ENCODE peak calls at places on chromosomes 2 and 18, in ten cellular contexts. One of them, this sample, is unnamed.

GRCh38 chr2:95275601-95276243 is 1.5 kb downstream of the PROM2 start:
- DNase-seq in cardiac muscle cell: no peak
- DNase-seq in mucosa of descending colon: peak
- DNase-seq in suprapubic skin: peak
- DNase-seq in psoas muscle: no peak
- DNase-seq in fibroblast of mammary gland: no peak
- DNase-seq in HL-60: no peak
- DNase-seq in fibroblast of pulmonary artery: no peak
- DNase-seq in IMR-90: no peak
- DNase-seq in left ventricle myocardium inferior: no peak
- DNase-seq in this sample: no peak

GRCh38 chr2:19764998-19765397 is 136.8 kb downstream of the TTC32 start:
- DNase-seq in suprapubic skin: no peak
- DNase-seq in IMR-90: peak
- DNase-seq in HL-60: no peak
- DNase-seq in left ventricle myocardium inferior: no peak
- DNase-seq in mucosa of descending colon: no peak
- DNase-seq in cardiac muscle cell: no peak
- DNase-seq in fibroblast of mammary gland: no peak
- DNase-seq in fibroblast of pulmonary artery: peak
- DNase-seq in psoas muscle: no peak
- DNase-seq in this sample: no peak

GRCh38 chr2:71559828-71560210 is 106.5 kb downstream of the DYSF start:
- DNase-seq in fibroblast of mammary gland: no peak
- DNase-seq in IMR-90: no peak
- DNase-seq in left ventricle myocardium inferior: no peak
- DNase-seq in mucosa of descending colon: no peak
- DNase-seq in suprapubic skin: no peak
- DNase-seq in psoas muscle: no peak
- DNase-seq in fibroblast of pulmonary artery: no peak
- DNase-seq in cardiac muscle cell: no peak
- DNase-seq in HL-60: no peak
- DNase-seq in this sample: no peak

GRCh38 chr2:22221006-22221405 is 1097.2 kb downstream of the TDRD15 start:
- DNase-seq in fibroblast of pulmonary artery: no peak
- DNase-seq in IMR-90: peak
- DNase-seq in suprapubic skin: no peak
- DNase-seq in psoas muscle: no peak
- DNase-seq in cardiac muscle cell: no peak
- DNase-seq in HL-60: peak
- DNase-seq in left ventricle myocardium inferior: no peak
- DNase-seq in fibroblast of mammary gland: no peak
- DNase-seq in mucosa of descending colon: no peak
- DNase-seq in this sample: no peak

GRCh38 chr2:122520212-122520611 is 764.8 kb downstream of the TSN start:
- DNase-seq in psoas muscle: no peak
- DNase-seq in mucosa of descending colon: peak
- DNase-seq in fibroblast of mammary gland: no peak
- DNase-seq in cardiac muscle cell: no peak
- DNase-seq in left ventricle myocardium inferior: no peak
- DNase-seq in IMR-90: no peak
- DNase-seq in fibroblast of pulmonary artery: no peak
- DNase-seq in HL-60: no peak
- DNase-seq in suprapubic skin: no peak
- DNase-seq in this sample: no peak

GRCh38 chr2:65309699-65310098 is 82.1 kb downstream of the ACTR2 start:
- DNase-seq in fibroblast of pulmonary artery: no peak
- DNase-seq in mucosa of descending colon: no peak
- DNase-seq in left ventricle myocardium inferior: no peak
- DNase-seq in IMR-90: no peak
- DNase-seq in HL-60: no peak
- DNase-seq in suprapubic skin: no peak
- DNase-seq in cardiac muscle cell: no peak
- DNase-seq in psoas muscle: no peak
- DNase-seq in fibroblast of mammary gland: no peak
- DNase-seq in this sample: no peak

GRCh38 chr2:10597956-10598355 is 91.8 kb downstream of the NOL10 start:
- DNase-seq in HL-60: no peak
- DNase-seq in fibroblast of pulmonary artery: no peak
- DNase-seq in mucosa of descending colon: no peak
- DNase-seq in IMR-90: no peak
- DNase-seq in suprapubic skin: no peak
- DNase-seq in cardiac muscle cell: no peak
- DNase-seq in psoas muscle: no peak
- DNase-seq in fibroblast of mammary gland: no peak
- DNase-seq in left ventricle myocardium inferior: no peak
- DNase-seq in this sample: peak

GRCh38 chr2:52613064-52613463 is 1154.5 kb upstream of the CHAC2 start:
- DNase-seq in left ventricle myocardium inferior: no peak
- DNase-seq in psoas muscle: no peak
- DNase-seq in fibroblast of mammary gland: no peak
- DNase-seq in mucosa of descending colon: no peak
- DNase-seq in IMR-90: no peak
- DNase-seq in suprapubic skin: no peak
- DNase-seq in fibroblast of pulmonary artery: no peak
- DNase-seq in HL-60: no peak
- DNase-seq in cardiac muscle cell: peak
- DNase-seq in this sample: no peak

GRCh38 chr2:4140284-4140962 is 437.0 kb downstream of the DCDC2C start:
- DNase-seq in cardiac muscle cell: peak
- DNase-seq in left ventricle myocardium inferior: no peak
- DNase-seq in IMR-90: no peak
- DNase-seq in mucosa of descending colon: no peak
- DNase-seq in fibroblast of mammary gland: no peak
- DNase-seq in suprapubic skin: no peak
- DNase-seq in HL-60: no peak
- DNase-seq in fibroblast of pulmonary artery: no peak
- DNase-seq in psoas muscle: no peak
- DNase-seq in this sample: no peak

GRCh38 chr2:44616616-44617266 is 255.0 kb downstream of the CAMKMT start:
- DNase-seq in HL-60: no peak
- DNase-seq in fibroblast of mammary gland: no peak
- DNase-seq in suprapubic skin: no peak
- DNase-seq in psoas muscle: no peak
- DNase-seq in fibroblast of pulmonary artery: no peak
- DNase-seq in mucosa of descending colon: no peak
- DNase-seq in left ventricle myocardium inferior: no peak
- DNase-seq in IMR-90: no peak
- DNase-seq in cardiac muscle cell: no peak
- DNase-seq in this sample: no peak

GRCh38 chr18:9546468-9546867 is 67.9 kb downstream of the PPP4R1 start:
- DNase-seq in IMR-90: no peak
- DNase-seq in mucosa of descending colon: no peak
- DNase-seq in cardiac muscle cell: no peak
- DNase-seq in fibroblast of pulmonary artery: no peak
- DNase-seq in fibroblast of mammary gland: no peak
- DNase-seq in psoas muscle: no peak
- DNase-seq in suprapubic skin: no peak
- DNase-seq in HL-60: no peak
- DNase-seq in left ventricle myocardium inferior: no peak
- DNase-seq in this sample: no peak

GRCh38 chr18:9550413-9550812 is 63.9 kb downstream of the PPP4R1 start:
- DNase-seq in psoas muscle: no peak
- DNase-seq in cardiac muscle cell: no peak
- DNase-seq in fibroblast of mammary gland: no peak
- DNase-seq in IMR-90: no peak
- DNase-seq in HL-60: no peak
- DNase-seq in left ventricle myocardium inferior: no peak
- DNase-seq in fibroblast of pulmonary artery: no peak
- DNase-seq in suprapubic skin: no peak
- DNase-seq in mucosa of descending colon: no peak
- DNase-seq in this sample: no peak

GRCh38 chr18:9552189-9552588 is 62.2 kb downstream of the PPP4R1 start:
- DNase-seq in fibroblast of pulmonary artery: peak
- DNase-seq in mucosa of descending colon: no peak
- DNase-seq in psoas muscle: no peak
- DNase-seq in fibroblast of mammary gland: peak
- DNase-seq in IMR-90: peak
- DNase-seq in suprapubic skin: no peak
- DNase-seq in HL-60: no peak
- DNase-seq in cardiac muscle cell: no peak
- DNase-seq in left ventricle myocardium inferior: no peak
- DNase-seq in this sample: no peak

GRCh38 chr18:9547767-9548166 is 66.6 kb downstream of the PPP4R1 start:
- DNase-seq in fibroblast of pulmonary artery: no peak
- DNase-seq in IMR-90: no peak
- DNase-seq in psoas muscle: no peak
- DNase-seq in mucosa of descending colon: no peak
- DNase-seq in left ventricle myocardium inferior: no peak
- DNase-seq in fibroblast of mammary gland: no peak
- DNase-seq in cardiac muscle cell: no peak
- DNase-seq in suprapubic skin: no peak
- DNase-seq in HL-60: no peak
- DNase-seq in this sample: no peak

GRCh38 chr18:9549405-9549804 is 65.0 kb downstream of the PPP4R1 start:
- DNase-seq in HL-60: no peak
- DNase-seq in cardiac muscle cell: no peak
- DNase-seq in fibroblast of pulmonary artery: no peak
- DNase-seq in left ventricle myocardium inferior: no peak
- DNase-seq in suprapubic skin: no peak
- DNase-seq in IMR-90: no peak
- DNase-seq in mucosa of descending colon: peak
- DNase-seq in psoas muscle: no peak
- DNase-seq in fibroblast of mammary gland: no peak
- DNase-seq in this sample: no peak
- TF ChIP-seq CTCF in HL-60: no peak
- TF ChIP-seq CTCF in cardiac muscle cell: no peak
- TF ChIP-seq CTCF in fibroblast of pulmonary artery: peak
- TF ChIP-seq CTCF in left ventricle myocardium inferior: peak
- TF ChIP-seq CTCF in suprapubic skin: no peak
- TF ChIP-seq CTCF in IMR-90: peak
- TF ChIP-seq CTCF in mucosa of descending colon: no peak
- TF ChIP-seq CTCF in psoas muscle: no peak
- TF ChIP-seq CTCF in fibroblast of mammary gland: peak
- TF ChIP-seq CTCF in this sample: peak

DNA sequence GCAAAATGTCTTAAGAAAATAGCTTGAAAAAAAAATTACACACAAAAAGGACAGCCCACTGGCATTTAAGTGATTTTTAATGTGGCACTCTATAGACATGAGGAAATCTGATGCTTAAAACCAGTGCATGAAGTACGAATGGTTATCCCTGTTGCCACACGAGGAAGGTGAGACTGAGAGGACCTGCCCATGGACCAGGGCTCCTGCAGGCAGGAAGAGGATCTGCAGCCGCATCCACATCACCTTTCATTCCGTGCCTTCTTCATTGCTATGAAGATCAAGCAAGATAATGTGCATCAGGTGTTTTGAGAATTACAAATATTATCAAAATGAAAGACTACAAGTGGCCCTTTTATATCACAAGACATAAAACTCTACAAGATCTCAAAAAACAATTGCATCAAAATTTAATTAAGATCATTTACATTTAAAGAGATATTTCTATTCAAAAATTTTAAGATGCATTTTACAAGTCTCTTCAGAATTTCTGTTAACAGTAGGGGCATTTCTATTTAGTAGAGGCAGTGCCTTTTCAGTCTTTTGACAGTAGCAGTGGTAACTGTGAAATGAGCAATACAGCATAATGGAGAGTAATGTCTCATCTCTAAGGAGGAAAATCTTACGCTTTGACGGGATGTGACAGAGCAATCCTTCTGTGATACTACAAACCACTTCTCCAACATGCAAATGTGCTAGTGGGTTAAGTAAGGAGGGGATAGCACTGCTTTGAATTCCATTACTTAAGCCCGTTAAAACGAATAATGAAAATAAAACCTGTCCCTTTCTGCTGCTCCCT is 83.4 kb downstream of the SLC5A7 start:
- DNase-seq in left ventricle myocardium inferior: no peak
- DNase-seq in suprapubic skin: no peak
- DNase-seq in psoas muscle: no peak
- DNase-seq in fibroblast of pulmonary artery: no peak
- DNase-seq in IMR-90: no peak
- DNase-seq in mucosa of descending colon: no peak
- DNase-seq in fibroblast of mammary gland: no peak
- DNase-seq in cardiac muscle cell: no peak
- DNase-seq in HL-60: no peak
- DNase-seq in this sample: no peak
- TF ChIP-seq CTCF in left ventricle myocardium inferior: no peak
- TF ChIP-seq CTCF in suprapubic skin: no peak
- TF ChIP-seq CTCF in psoas muscle: no peak
- TF ChIP-seq CTCF in fibroblast of pulmonary artery: no peak
- TF ChIP-seq CTCF in IMR-90: no peak
- TF ChIP-seq CTCF in mucosa of descending colon: no peak
- TF ChIP-seq CTCF in fibroblast of mammary gland: peak
- TF ChIP-seq CTCF in cardiac muscle cell: no peak
- TF ChIP-seq CTCF in HL-60: no peak
- TF ChIP-seq CTCF in this sample: peak

GRCh38 chr18:75109819-75110218 is 99.1 kb downstream of the PTGR3 start:
- DNase-seq in suprapubic skin: no peak
- DNase-seq in mucosa of descending colon: no peak
- DNase-seq in cardiac muscle cell: no peak
- DNase-seq in psoas muscle: no peak
- DNase-seq in HL-60: no peak
- DNase-seq in IMR-90: no peak
- DNase-seq in left ventricle myocardium inferior: no peak
- DNase-seq in fibroblast of mammary gland: no peak
- DNase-seq in fibroblast of pulmonary artery: no peak
- DNase-seq in this sample: no peak
- TF ChIP-seq CTCF in suprapubic skin: no peak
- TF ChIP-seq CTCF in mucosa of descending colon: no peak
- TF ChIP-seq CTCF in cardiac muscle cell: no peak
- TF ChIP-seq CTCF in psoas muscle: no peak
- TF ChIP-seq CTCF in HL-60: no peak
- TF ChIP-seq CTCF in IMR-90: no peak
- TF ChIP-seq CTCF in left ventricle myocardium inferior: no peak
- TF ChIP-seq CTCF in fibroblast of mammary gland: no peak
- TF ChIP-seq CTCF in fibroblast of pulmonary artery: no peak
- TF ChIP-seq CTCF in this sample: no peak

DNA sequence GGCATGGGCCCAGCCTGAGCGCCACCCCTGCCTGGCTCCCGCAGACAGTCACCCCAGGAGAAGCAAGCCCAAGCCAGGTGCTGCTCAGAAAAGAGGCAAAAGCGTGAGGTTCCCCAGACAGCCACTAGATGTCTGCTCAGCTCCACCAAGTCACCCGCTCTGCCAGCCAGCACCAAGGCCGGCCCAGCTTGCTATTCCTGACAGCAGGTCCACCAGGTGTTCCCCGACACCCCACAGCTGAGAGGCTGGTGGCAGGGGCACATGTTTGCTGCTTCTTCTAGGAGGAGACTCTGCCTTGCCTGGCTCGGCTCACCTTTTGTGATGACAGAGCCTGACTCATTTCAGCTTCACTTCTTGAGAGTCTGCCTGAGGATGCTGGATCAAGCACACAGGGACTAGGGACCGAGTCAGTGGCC is 206.7 kb downstream of the MGAT5 start:
- DNase-seq in cardiac muscle cell: peak
- DNase-seq in suprapubic skin: peak
- DNase-seq in HL-60: peak
- DNase-seq in fibroblast of mammary gland: peak
- DNase-seq in left ventricle myocardium inferior: peak
- DNase-seq in psoas muscle: no peak
- DNase-seq in mucosa of descending colon: peak
- DNase-seq in fibroblast of pulmonary artery: peak
- DNase-seq in IMR-90: peak
- DNase-seq in this sample: peak
- TF ChIP-seq CTCF in cardiac muscle cell: peak
- TF ChIP-seq CTCF in suprapubic skin: peak
- TF ChIP-seq CTCF in HL-60: peak
- TF ChIP-seq CTCF in fibroblast of mammary gland: peak
- TF ChIP-seq CTCF in left ventricle myocardium inferior: peak
- TF ChIP-seq CTCF in psoas muscle: no peak
- TF ChIP-seq CTCF in mucosa of descending colon: no peak
- TF ChIP-seq CTCF in fibroblast of pulmonary artery: peak
- TF ChIP-seq CTCF in IMR-90: peak
- TF ChIP-seq CTCF in this sample: peak

This sample was measured in HFFc6.